ENCODE peak calls at places on chromosomes 16 and 17, in seven cellular contexts. B, V, R, E, P, J and X are unnamed samples.

GRCh38 chr17:82962163-82962720 is 117.2 kb upstream of the METRNL start:
- DNase-seq in B (peak; percentile 17), V (no peak), R (no peak), E (peak; percentile 9), P (no peak), J (no peak), X (no peak)

GRCh38 chr16:57667526-57668258 is 414 bp upstream of the ADGRG3 start:
- DNase-seq in B (no peak), V (no peak), R (no peak), E (peak; percentile 68), P (no peak), J (no peak), X (no peak)

GRCh38 chr16:49503242-49504022 is 129.8 kb downstream of the C16orf78 start:
- DNase-seq in B (no peak), V (no peak), R (no peak), E (no peak), P (no peak), J (peak; percentile 15), X (no peak)

GRCh38 chr17:68732301-68732749 is 131.2 kb upstream of the FAM20A start:
- DNase-seq in B (no peak), V (no peak), R (no peak), E (no peak), P (no peak), J (no peak), X (peak; percentile 48)

GRCh38 chr16:19728636-19728965 is 10.5 kb downstream of the IQCK start:
- DNase-seq in B (no peak), V (no peak), R (no peak), E (no peak), P (no peak), J (no peak), X (no peak)

GRCh38 chr17:77819497-77819896 is 139.0 kb upstream of the TNRC6C start:
- DNase-seq in B (no peak), V (no peak), R (no peak), E (no peak), P (no peak), J (no peak), X (no peak)

GRCh38 chr16:79677799-79678525 is 77.4 kb upstream of the MAF start:
- DNase-seq in B (no peak), V (no peak), R (no peak), E (no peak), P (no peak), J (no peak), X (peak; percentile 87)

GRCh38 chr17:8799001-8799850 is at the start of gene MFSD6L:
- DNase-seq in B (no peak), V (no peak), R (peak; percentile 29), E (peak; percentile 45), P (no peak), J (no peak), X (no peak)

GRCh38 chr16:66273644-66274334 is 92.7 kb upstream of the CDH5 start:
- DNase-seq in B (peak; percentile 60), V (no peak), R (no peak), E (peak; percentile 52), P (no peak), J (no peak), X (peak; percentile 65)

GRCh38 chr16:30518552-30518951 is 7.8 kb downstream of the ZNF768 start:
- DNase-seq in B (no peak), V (no peak), R (no peak), E (no peak), P (no peak), J (no peak), X (no peak)

GRCh38 chr17:7956208-7956965 is 24.4 kb downstream of the CNTROB start:
- DNase-seq in B (no peak), V (no peak), R (no peak), E (peak; percentile 94), P (no peak), J (no peak), X (no peak)